ENCODE peak calls at places on chromosomes 12 and 14, in six cellular contexts. B, V, K, Y, Q and T are unnamed samples. For H3K4me1, the result is how much of the 10 kb centered on the place peaks cover.

GRCh38 chr12:80681287-80681686 is 26.1 kb upstream of the MYF6 start:
- DNase-seq in B (no peak), V (no peak), K (no peak), Y (no peak), Q (no peak), T (no peak)

GRCh38 chr14:91870001-91870400 is 2.7 kb upstream of the TC2N start:
- DNase-seq in B (no peak), V (no peak), K (peak), Y (peak), Q (no peak), T (no peak)

GRCh38 chr12:6464531-6464930 is 5.9 kb downstream of the VAMP1 start:
- DNase-seq in B (no peak), V (no peak), K (no peak), Y (no peak), Q (no peak), T (no peak)

GRCh38 chr12:34368079-34368478 is 345.8 kb downstream of the ALG10 start:
- DNase-seq in B (no peak), V (no peak), K (no peak), Y (no peak), Q (no peak), T (no peak)

GRCh38 chr14:79712302-79712950 is 498.9 kb downstream of the DIO2 start:
- DNase-seq in B (no peak), V (no peak), K (no peak), Y (no peak), Q (no peak), T (no peak)

GRCh38 chr12:57611116-57611809 is at the start of gene ARHGEF25:
- DNase-seq in B (peak), V (peak), K (peak), Y (peak), Q (peak), T (no peak)

GRCh38 chr12:114863911-114864310 is 179.9 kb upstream of the TBX3 start:
- DNase-seq in B (no peak), V (no peak), K (no peak), Y (no peak), Q (no peak), T (no peak)

GRCh38 chr12:116182359-116183063 is 95.0 kb downstream of the MED13L start:
- DNase-seq in B (no peak), V (no peak), K (peak), Y (no peak), Q (no peak), T (no peak)

GRCh38 chr12:53279888-53280498 is 11.9 kb downstream of the ESPL1 start:
- DNase-seq in B (no peak), V (no peak), K (no peak), Y (no peak), Q (no peak), T (no peak)

GRCh38 chr14:35390577-35391387 is 13.8 kb downstream of the NFKBIA start:
- DNase-seq in B (no peak), V (no peak), K (peak), Y (no peak), Q (no peak), T (no peak)

GRCh38 chr14:24377126-24377525 is 9.1 kb downstream of the NFATC4 start:
- DNase-seq in B (no peak), V (no peak), K (no peak), Y (no peak), Q (no peak), T (no peak)

GRCh38 chr14:23829736-23830474 is 123.7 kb upstream of the DHRS4 start:
- DNase-seq in B (no peak), V (no peak), K (peak), Y (no peak), Q (no peak), T (no peak)

GRCh38 chr12:90099288-90099687 is 390.6 kb upstream of the ATP2B1 start:
- DNase-seq in B (no peak), V (no peak), K (no peak), Y (no peak), Q (no peak), T (no peak)

GRCh38 chr12:120119395-120119973 is 2.9 kb upstream of the RAB35 start:
- DNase-seq in B (no peak), V (no peak), K (no peak), Y (no peak), Q (no peak), T (no peak)

GRCh38 chr12:3164454-3165310 is 87.5 kb downstream of the TSPAN9 start:
- DNase-seq in B (no peak), V (no peak), K (no peak), Y (no peak), Q (no peak), T (no peak)

GRCh38 chr14:53942970-53943750 is 13.5 kb downstream of the BMP4 start:
- DNase-seq in B (no peak), V (no peak), K (peak), Y (no peak), Q (no peak), T (no peak)

GRCh38 chr12:78338054-78338785 is 507.5 kb downstream of the NAV3 start:
- DNase-seq in B (no peak), V (no peak), K (no peak), Y (no peak), Q (no peak), T (no peak)

GRCh38 chr14:79328863-79329262 is 882.4 kb downstream of the DIO2 start:
- DNase-seq in B (no peak), V (no peak), K (no peak), Y (no peak), Q (no peak), T (no peak)

GRCh38 chr12:73418541-73418940 is 1119.1 kb upstream of the ATXN7L3B start:
- DNase-seq in B (no peak), V (no peak), K (no peak), Y (no peak), Q (no peak), T (no peak)

GRCh38 chr12:42109031-42109430 is 35.6 kb downstream of the GXYLT1 start:
- DNase-seq in B (no peak), V (no peak), K (no peak), Y (no peak), Q (no peak), T (no peak)

GRCh38 chr12:48736456-48736855 is 19.9 kb upstream of the CCNT1 start:
- DNase-seq in B (no peak), V (no peak), K (no peak), Y (no peak), Q (no peak), T (no peak)

GRCh38 chr14:95498622-95499353 is 17.7 kb downstream of the SYNE3 start:
- DNase-seq in B (no peak), V (peak), K (no peak), Y (no peak), Q (no peak), T (no peak)

GRCh38 chr14:104680056-104680805 is 9.2 kb upstream of the INF2 start:
- DNase-seq in B (peak), V (peak), K (peak), Y (no peak), Q (no peak), T (no peak)

GRCh38 chr14:92646952-92647461 is 101.4 kb downstream of the LGMN start:
- DNase-seq in B (peak), V (no peak), K (no peak), Y (no peak), Q (no peak), T (no peak)

GRCh38 chr14:102498678-102499265 is 10.8 kb downstream of the ANKRD9 start:
- DNase-seq in B (no peak), V (no peak), K (no peak), Y (no peak), Q (no peak), T (no peak)

GRCh38 chr14:86999076-86999475 is 993.9 kb downstream of the GALC start:
- DNase-seq in B (no peak), V (no peak), K (no peak), Y (no peak), Q (no peak), T (no peak)

GRCh38 chr14:104109121-104109541 is 23.6 kb downstream of the ASPG start:
- DNase-seq in B (peak), V (no peak), K (no peak), Y (no peak), Q (no peak), T (no peak)

GRCh38 chr12:63802012-63802608 is 22.4 kb downstream of the RXYLT1 start:
- DNase-seq in B (no peak), V (no peak), K (peak), Y (no peak), Q (no peak), T (no peak)

GRCh38 chr12:16008442-16008841 is 97.3 kb downstream of the DERA start:
- DNase-seq in B (no peak), V (no peak), K (no peak), Y (no peak), Q (no peak), T (no peak)

GRCh38 chr12:4274396-4274959 is 916 bp downstream of the CCND2 start:
- DNase-seq in B (peak), V (no peak), K (no peak), Y (peak), Q (peak), T (no peak)

GRCh38 chr14:72576258-72576657 is 317.6 kb downstream of the DPF3 start:
- DNase-seq in B (no peak), V (no peak), K (no peak), Y (no peak), Q (no peak), T (no peak)

GRCh38 chr14:52840916-52841315 is 49.5 kb upstream of the GNPNAT1 start:
- DNase-seq in B (no peak), V (peak), K (no peak), Y (no peak), Q (no peak), T (no peak)

GRCh38 chr12:3263939-3264699 is 186.9 kb downstream of the TSPAN9 start:
- DNase-seq in B (no peak), V (no peak), K (no peak), Y (no peak), Q (peak), T (no peak)

GRCh38 chr14:35285168-35285990 is 6.8 kb upstream of the PSMA6 start:
- DNase-seq in B (no peak), V (no peak), K (no peak), Y (no peak), Q (no peak), T (no peak)

GRCh38 chr14:106228541-106229158 is 702.3 kb downstream of the TMEM121 start:
- DNase-seq in B (no peak), V (no peak), K (no peak), Y (peak), Q (no peak), T (no peak)

GRCh38 chr12:106062693-106063092 is 76.1 kb downstream of the NUAK1 start:
- DNase-seq in B (no peak), V (no peak), K (peak), Y (no peak), Q (no peak), T (no peak)
- H3K27ac ChIP-seq in B (peak), V (no peak), K (no peak), Y (no peak), Q (no peak), T (no peak)

GRCh38 chr12:106769546-106769945 is 4.9 kb upstream of the RIC8B start:
- DNase-seq in B (no peak), V (no peak), K (no peak), Y (no peak), Q (no peak), T (no peak)
- H3K4me1 ChIP-seq in B (under half), V (under half), K (under half), Y (under half), Q (under half), T (under half)

GRCh38 chr12:27434673-27435565 is 11.6 kb upstream of the SMCO2 start:
- DNase-seq in B (no peak), V (no peak), K (no peak), Y (peak), Q (no peak), T (no peak)

GRCh38 chr12:27436768-27437167 is 9.8 kb upstream of the SMCO2 start:
- DNase-seq in B (no peak), V (no peak), K (no peak), Y (no peak), Q (no peak), T (no peak)

GRCh38 chr12:27436029-27436428 is 10.5 kb upstream of the SMCO2 start:
- DNase-seq in B (no peak), V (no peak), K (peak), Y (no peak), Q (no peak), T (no peak)

GRCh38 chr12:27437839-27438238 is 8.7 kb upstream of the SMCO2 start:
- DNase-seq in B (no peak), V (no peak), K (no peak), Y (no peak), Q (no peak), T (no peak)
- H3K27ac ChIP-seq in B (no peak), V (no peak), K (no peak), Y (no peak), Q (no peak), T (no peak)

DNA sequence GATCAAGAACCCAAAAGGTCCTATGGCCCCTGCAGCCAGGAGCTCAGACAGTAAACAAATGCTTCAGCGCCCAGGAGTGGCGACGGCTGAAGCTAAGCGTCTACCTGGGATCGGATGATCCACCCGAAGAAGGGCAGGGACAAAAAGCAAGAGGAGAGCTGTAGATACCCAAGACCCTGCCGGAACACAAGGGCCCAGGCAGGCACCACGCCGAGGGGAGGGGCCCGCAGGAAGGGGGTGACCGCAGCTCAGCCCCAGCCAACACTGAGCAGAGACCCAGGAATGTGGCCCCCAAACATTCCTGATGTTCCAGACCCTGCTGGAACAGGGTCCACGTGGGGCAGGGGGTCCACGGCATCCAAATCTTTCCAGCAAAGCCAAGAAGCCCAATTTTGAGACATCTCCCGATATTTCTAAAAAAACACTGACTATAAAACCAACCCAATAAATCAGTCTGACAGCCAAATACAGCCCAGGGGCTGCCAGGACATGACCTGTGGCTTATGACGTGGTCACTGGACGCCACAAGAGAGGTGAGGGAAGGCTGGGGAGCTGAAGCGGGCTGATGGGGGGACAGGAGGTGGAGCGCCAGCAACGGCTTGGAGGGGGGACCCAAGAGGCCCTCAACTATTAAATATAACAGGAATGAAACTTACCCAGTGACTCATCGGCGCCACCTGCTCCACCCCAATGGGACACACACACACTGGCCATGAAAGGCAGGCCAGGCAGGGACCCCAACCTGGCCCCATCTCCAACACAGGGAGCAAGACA is 58.9 kb downstream of the NCOR2 start:
- DNase-seq in B (peak), V (no peak), K (no peak), Y (no peak), Q (peak), T (no peak)
- H3K4me1 ChIP-seq in B (half or more), V (half or more), K (under half), Y (under half), Q (half or more), T (half or more)

DNA sequence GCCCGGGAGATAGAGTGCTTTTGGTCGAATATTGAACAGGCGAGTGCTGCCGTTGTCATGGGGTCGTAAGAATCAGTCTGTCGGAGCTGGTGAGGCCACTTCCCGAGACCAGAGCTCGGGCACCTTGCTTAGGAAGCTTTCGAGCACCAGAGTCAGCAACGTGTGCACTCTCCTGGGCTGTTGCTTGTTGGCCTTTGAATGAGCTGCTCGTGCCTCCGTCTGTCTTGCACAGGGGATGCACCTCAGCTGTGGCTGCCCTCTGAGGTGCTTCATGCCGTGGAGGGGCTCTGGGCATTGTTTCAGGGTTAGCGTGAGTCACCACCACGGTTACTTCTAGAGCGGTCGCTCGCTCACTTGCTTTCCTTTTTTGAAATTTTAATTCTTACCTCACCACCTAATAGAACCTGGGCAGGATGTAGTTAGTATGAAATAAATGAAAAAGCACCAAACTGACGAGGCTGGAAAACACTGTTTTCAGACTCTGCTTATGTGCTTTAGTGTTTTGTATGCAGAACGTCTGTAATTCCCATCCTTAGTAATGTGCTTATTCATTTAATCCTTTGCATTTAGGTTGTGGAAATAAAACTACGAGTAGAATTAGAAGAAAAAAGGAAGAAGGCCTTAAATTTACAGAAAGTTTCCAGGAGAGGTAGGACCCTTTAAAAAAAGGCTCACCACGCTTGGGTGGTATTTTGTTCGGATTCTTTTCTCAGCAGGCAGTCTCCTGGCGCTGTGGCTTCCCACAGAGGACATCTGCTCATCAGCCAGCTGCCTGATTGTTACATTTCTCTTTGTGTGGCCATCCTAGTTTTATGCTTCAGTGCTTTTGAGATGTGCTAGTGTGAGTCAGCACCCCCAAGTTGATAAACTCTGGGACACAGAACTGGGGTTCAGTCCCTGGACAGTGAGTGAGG is 40.6 kb downstream of the EP400 start:
- DNase-seq in B (no peak), V (no peak), K (peak), Y (no peak), Q (no peak), T (no peak)
- H3K27ac ChIP-seq in B (no peak), V (no peak), K (peak), Y (no peak), Q (no peak), T (no peak)

GRCh38 chr12:9798008-9798619 is 29.2 kb upstream of the KLRF1 start:
- DNase-seq in B (no peak), V (no peak), K (peak), Y (peak), Q (no peak), T (peak)

GRCh38 chr12:9796916-9797315 is 30.4 kb upstream of the KLRF1 start:
- DNase-seq in B (no peak), V (no peak), K (no peak), Y (no peak), Q (no peak), T (no peak)

GRCh38 chr12:9795945-9796344 is 31.3 kb upstream of the KLRF1 start:
- DNase-seq in B (no peak), V (no peak), K (no peak), Y (no peak), Q (no peak), T (no peak)

GRCh38 chr12:9796346-9796745 is 30.9 kb upstream of the KLRF1 start:
- DNase-seq in B (no peak), V (no peak), K (no peak), Y (no peak), Q (no peak), T (no peak)

GRCh38 chr12:9799961-9800360 is 27.3 kb upstream of the KLRF1 start:
- DNase-seq in B (no peak), V (no peak), K (no peak), Y (no peak), Q (no peak), T (no peak)
- H3K4me1 ChIP-seq in B (under half), V (under half), K (under half), Y (under half), Q (under half), T (under half)

DNA sequence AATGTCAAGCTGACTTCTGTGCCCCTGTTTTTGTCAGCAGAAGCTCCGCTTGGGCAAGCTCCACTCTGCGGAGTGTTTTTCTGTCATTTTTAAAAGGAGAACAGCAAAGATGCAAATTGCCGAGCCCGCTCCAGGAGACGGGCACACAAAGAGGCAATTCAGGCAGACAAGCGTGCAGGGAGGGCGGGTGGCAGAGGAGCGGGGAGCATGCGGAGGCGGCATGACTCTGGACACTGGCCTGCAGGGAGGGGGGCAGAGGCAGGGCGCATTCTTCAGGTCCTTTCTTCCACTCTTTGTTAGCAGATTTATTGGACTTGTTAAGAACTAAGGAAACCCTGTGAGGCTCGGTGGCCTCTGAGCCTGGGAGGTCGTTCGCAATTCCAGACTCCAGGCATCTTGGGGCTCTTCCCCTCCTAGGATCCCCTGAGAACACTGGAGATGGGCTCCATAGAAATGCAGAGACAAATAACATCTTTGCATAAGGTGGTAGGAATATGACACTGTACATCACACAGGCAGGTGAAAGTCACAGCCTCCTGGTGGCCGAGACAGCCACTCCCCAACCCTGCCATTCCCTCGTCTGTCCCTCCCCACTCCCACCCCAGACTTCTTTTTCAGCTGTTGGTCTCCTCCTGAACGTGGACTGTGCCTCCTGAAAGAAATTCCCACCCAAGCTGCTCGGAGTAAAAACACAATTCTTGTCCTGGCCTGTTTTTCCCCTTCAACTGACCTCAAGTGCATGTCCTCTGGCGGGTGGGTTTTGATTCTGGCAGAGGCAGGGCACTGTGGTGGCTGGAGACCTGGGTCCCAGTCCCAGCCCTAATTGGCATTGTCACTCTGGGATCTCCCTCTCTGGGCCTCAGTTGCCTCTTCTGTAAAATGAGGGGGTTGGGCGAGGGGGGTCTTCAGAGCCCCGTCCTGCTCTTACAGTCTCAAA is 187.1 kb upstream of the RMST start:
- DNase-seq in B (no peak), V (no peak), K (no peak), Y (no peak), Q (no peak), T (no peak)
- H3K27ac ChIP-seq in B (no peak), V (no peak), K (no peak), Y (no peak), Q (no peak), T (no peak)

GRCh38 chr12:113322353-113322752 is 12.6 kb downstream of the SLC8B1 start:
- DNase-seq in B (no peak), V (no peak), K (no peak), Y (no peak), Q (no peak), T (no peak)
- H3K4me1 ChIP-seq in B (under half), V (under half), K (under half), Y (under half), Q (under half), T (under half)

GRCh38 chr12:47362131-47362686 is 282.4 kb upstream of the AMIGO2 start:
- DNase-seq in B (no peak), V (no peak), K (no peak), Y (no peak), Q (no peak), T (no peak)
- H3K27ac ChIP-seq in B (peak), V (no peak), K (no peak), Y (peak), Q (no peak), T (no peak)